ENCODE peak calls at places on chromosome 21, in four cellular contexts. G is SJSA1; D is hypothalamus; O is activated CD4-positive, alpha-beta T cell treated with anti-CD3 and anti-CD28 coated beads, Interleukin-2, amount 10 ng/mL, durations not matched to agents 24 days and 14 days. N is an unnamed sample.

GRCh38 chr21:44820851-44821250 is 3.0 kb upstream of the SUMO3 start:
- DNase-seq in G (no peak), D (no peak), O (no peak), N (no peak)

GRCh38 chr21:46193829-46194373 is 9.6 kb upstream of the SPATC1L start:
- DNase-seq in G (no peak), D (no peak), O (no peak), N (no peak)

GRCh38 chr21:32457360-32457840 is 44.9 kb downstream of the EVA1C start:
- DNase-seq in G (peak; percentile 61), D (no peak), O (no peak), N (peak; percentile 4)

GRCh38 chr21:37159053-37159776 is 86.2 kb downstream of the TTC3 start:
- DNase-seq in G (no peak), D (no peak), O (peak; percentile 63), N (no peak)

GRCh38 chr21:30269803-30270530 is 12.8 kb downstream of the KRTAP24-1 start:
- DNase-seq in G (no peak), D (no peak), O (no peak), N (no peak)

GRCh38 chr21:34158866-34159616 is 85.7 kb downstream of the MRPS6 start:
- DNase-seq in G (no peak), D (no peak), O (no peak), N (no peak)

GRCh38 chr21:35962917-35963316 is 97.4 kb downstream of the SETD4 start:
- DNase-seq in G (no peak), D (no peak), O (no peak), N (no peak)

GRCh38 chr21:34649400-34649799 is 19.4 kb upstream of the CLIC6 start:
- DNase-seq in G (peak; percentile 16), D (no peak), O (no peak), N (no peak)

GRCh38 chr21:36589352-36589971 is 109.5 kb upstream of the SIM2 start:
- DNase-seq in G (no peak), D (no peak), O (peak; percentile 64), N (no peak)

GRCh38 chr21:45306832-45307571 is 19.3 kb upstream of the POFUT2 start:
- DNase-seq in G (no peak), D (peak; percentile 86), O (no peak), N (peak; percentile 31)

GRCh38 chr21:28267449-28267848 is 725.2 kb downstream of the LTN1 start:
- DNase-seq in G (no peak), D (no peak), O (no peak), N (no peak)

GRCh38 chr21:41895643-41896493 is 16.7 kb upstream of the PRDM15 start:
- DNase-seq in G (no peak), D (no peak), O (peak; percentile 76), N (no peak)

GRCh38 chr21:45248893-45249381 is 38.8 kb downstream of the POFUT2 start:
- DNase-seq in G (no peak), D (no peak), O (peak; percentile 43), N (no peak)

GRCh38 chr21:45990049-45990711 is 8.6 kb downstream of the COL6A1 start:
- DNase-seq in G (peak; percentile 38), D (no peak), O (peak; percentile 34), N (no peak)

GRCh38 chr21:35953570-35953969 is 106.8 kb downstream of the SETD4 start:
- DNase-seq in G (no peak), D (no peak), O (no peak), N (no peak)

GRCh38 chr21:43790053-43790524 is 712 bp downstream of the RRP1 start:
- DNase-seq in G (no peak), D (no peak), O (no peak), N (no peak)

GRCh38 chr21:15725949-15726348 is 3.8 kb upstream of the USP25 start:
- DNase-seq in G (no peak), D (no peak), O (no peak), N (no peak)

GRCh38 chr21:15278279-15278678 is 213.5 kb upstream of the NRIP1 start:
- DNase-seq in G (no peak), D (no peak), O (no peak), N (no peak)

GRCh38 chr21:41667136-41667535 is 99.7 kb downstream of the RIPK4 start:
- DNase-seq in G (no peak), D (no peak), O (no peak), N (no peak)

GRCh38 chr21:41168391-41169257 is 664 bp downstream of the BACE2 start:
- DNase-seq in G (no peak), D (peak; percentile 16), O (peak; percentile 72), N (peak; percentile 28)

GRCh38 chr21:44402323-44403105 is 49.1 kb downstream of the TRPM2 start:
- DNase-seq in G (peak; percentile 61), D (no peak), O (no peak), N (no peak)

GRCh38 chr21:45102391-45102932 is 28.1 kb downstream of the ADARB1 start:
- DNase-seq in G (peak; percentile 87), D (no peak), O (no peak), N (no peak)

GRCh38 chr21:25283720-25284119 is 323.6 kb downstream of the MRPL39 start:
- DNase-seq in G (no peak), D (no peak), O (peak; percentile 58), N (no peak)

GRCh38 chr21:15088483-15088882 is 23.7 kb upstream of the NRIP1 start:
- DNase-seq in G (no peak), D (no peak), O (no peak), N (no peak)

N was measured in C1 segment of cervical spinal cord.